ENCODE peak calls at places on chromosomes 12 and 14, in five cellular contexts. One of them, this sample, is unnamed.

GRCh38 chr12:54141534-54142475 is 47.0 kb downstream of the SMUG1 start:
- DNase-seq in frontal cortex: no peak
- DNase-seq in iPS DF 19.7: no peak
- DNase-seq in MCF 10A: no peak
- DNase-seq in stimulated activated CD4-positive, alpha-beta T cell treated with anti-CD3 and anti-CD28 coated beads, Interleukin-2, amount 100 ng/mL, for 24 hours: no peak
- DNase-seq in this sample: no peak

GRCh38 chr14:31536201-31536960 is 24.8 kb upstream of the NUBPL start:
- DNase-seq in frontal cortex: no peak
- DNase-seq in iPS DF 19.7: no peak
- DNase-seq in MCF 10A: no peak
- DNase-seq in stimulated activated CD4-positive, alpha-beta T cell treated with anti-CD3 and anti-CD28 coated beads, Interleukin-2, amount 100 ng/mL, for 24 hours: no peak
- DNase-seq in this sample: no peak

GRCh38 chr14:101813171-101813759 is 51.8 kb downstream of the PPP2R5C start:
- DNase-seq in frontal cortex: no peak
- DNase-seq in iPS DF 19.7: no peak
- DNase-seq in MCF 10A: no peak
- DNase-seq in stimulated activated CD4-positive, alpha-beta T cell treated with anti-CD3 and anti-CD28 coated beads, Interleukin-2, amount 100 ng/mL, for 24 hours: no peak
- DNase-seq in this sample: no peak

GRCh38 chr12:77151030-77151429 is 85.7 kb upstream of the E2F7 start:
- DNase-seq in frontal cortex: no peak
- DNase-seq in iPS DF 19.7: no peak
- DNase-seq in MCF 10A: no peak
- DNase-seq in stimulated activated CD4-positive, alpha-beta T cell treated with anti-CD3 and anti-CD28 coated beads, Interleukin-2, amount 100 ng/mL, for 24 hours: no peak
- DNase-seq in this sample: no peak

GRCh38 chr12:108784270-108784669 is 53.0 kb upstream of the CORO1C start:
- DNase-seq in frontal cortex: no peak
- DNase-seq in iPS DF 19.7: no peak
- DNase-seq in MCF 10A: no peak
- DNase-seq in stimulated activated CD4-positive, alpha-beta T cell treated with anti-CD3 and anti-CD28 coated beads, Interleukin-2, amount 100 ng/mL, for 24 hours: no peak
- DNase-seq in this sample: peak; percentile 60

GRCh38 chr14:71155743-71156142 is 248.5 kb downstream of the PCNX1 start:
- DNase-seq in frontal cortex: no peak
- DNase-seq in iPS DF 19.7: no peak
- DNase-seq in MCF 10A: no peak
- DNase-seq in stimulated activated CD4-positive, alpha-beta T cell treated with anti-CD3 and anti-CD28 coated beads, Interleukin-2, amount 100 ng/mL, for 24 hours: no peak
- DNase-seq in this sample: no peak

GRCh38 chr14:51484491-51484890 is 167.2 kb upstream of the FRMD6 start:
- DNase-seq in frontal cortex: no peak
- DNase-seq in iPS DF 19.7: no peak
- DNase-seq in MCF 10A: no peak
- DNase-seq in stimulated activated CD4-positive, alpha-beta T cell treated with anti-CD3 and anti-CD28 coated beads, Interleukin-2, amount 100 ng/mL, for 24 hours: no peak
- DNase-seq in this sample: no peak

GRCh38 chr14:46451800-46452199 is 199.8 kb downstream of the RPL10L start:
- DNase-seq in frontal cortex: no peak
- DNase-seq in iPS DF 19.7: no peak
- DNase-seq in MCF 10A: no peak
- DNase-seq in stimulated activated CD4-positive, alpha-beta T cell treated with anti-CD3 and anti-CD28 coated beads, Interleukin-2, amount 100 ng/mL, for 24 hours: no peak
- DNase-seq in this sample: no peak

GRCh38 chr14:80942158-80942738 is 710 bp upstream of the CEP128 start:
- DNase-seq in frontal cortex: no peak
- DNase-seq in iPS DF 19.7: no peak
- DNase-seq in MCF 10A: no peak
- DNase-seq in stimulated activated CD4-positive, alpha-beta T cell treated with anti-CD3 and anti-CD28 coated beads, Interleukin-2, amount 100 ng/mL, for 24 hours: no peak
- DNase-seq in this sample: no peak

GRCh38 chr12:64177001-64177400 is 45.1 kb downstream of the KICS2 start:
- DNase-seq in frontal cortex: no peak
- DNase-seq in iPS DF 19.7: no peak
- DNase-seq in MCF 10A: no peak
- DNase-seq in stimulated activated CD4-positive, alpha-beta T cell treated with anti-CD3 and anti-CD28 coated beads, Interleukin-2, amount 100 ng/mL, for 24 hours: no peak
- DNase-seq in this sample: no peak